ENCODE peak calls at places on chromosomes 2 and 18, in seven cellular contexts. P is HFF-Myc, Y is osteoblast, R is neural progenitor cell, A is iPS DF 6.9, G is SK-N-SH, E is fibroblast of the aortic adventitia. I is an unnamed sample.

GRCh38 chr2:2887772-2888387 is 489.7 kb downstream of the EIPR1 start:
- DNase-seq in P (no peak), Y (no peak), R (no peak), A (no peak), G (no peak), E (no peak), I (no peak)

GRCh38 chr18:44763327-44763726 is 82.6 kb downstream of the SETBP1 start:
- DNase-seq in P (no peak), Y (no peak), R (no peak), A (no peak), G (no peak), E (no peak), I (no peak)

GRCh38 chr18:56929861-56930260 is 217.0 kb upstream of the BOD1L2 start:
- DNase-seq in P (no peak), Y (no peak), R (no peak), A (no peak), G (peak; percentile 37), E (no peak), I (no peak)

GRCh38 chr2:16773080-16773713 is 107.6 kb upstream of the CYRIA start:
- DNase-seq in P (no peak), Y (peak; percentile 34), R (peak; percentile 79), A (peak; percentile 39), G (peak; percentile 67), E (peak; percentile 43), I (no peak)

GRCh38 chr2:122520212-122520611 is 764.8 kb downstream of the TSN start:
- DNase-seq in P (no peak), Y (no peak), R (no peak), A (no peak), G (no peak), E (no peak), I (no peak)

GRCh38 chr2:109162999-109163398 is 34.0 kb downstream of the SH3RF3 start:
- DNase-seq in P (no peak), Y (peak; percentile 86), R (no peak), A (no peak), G (no peak), E (peak; percentile 68), I (no peak)

GRCh38 chr2:17590342-17590911 is 49.9 kb downstream of the VSNL1 start:
- DNase-seq in P (no peak), Y (no peak), R (no peak), A (no peak), G (no peak), E (no peak), I (no peak)

GRCh38 chr18:50013363-50014138 is 181.4 kb downstream of the MYO5B start:
- DNase-seq in P (no peak), Y (no peak), R (no peak), A (no peak), G (no peak), E (no peak), I (no peak)

GRCh38 chr2:12549641-12550040 is 167.1 kb upstream of the TRIB2 start:
- DNase-seq in P (no peak), Y (peak; percentile 91), R (no peak), A (no peak), G (no peak), E (peak; percentile 48), I (no peak)

GRCh38 chr2:112629823-112630222 is 15.9 kb upstream of the SLC20A1 start:
- DNase-seq in P (no peak), Y (no peak), R (no peak), A (no peak), G (no peak), E (no peak), I (no peak)

GRCh38 chr2:68336192-68336591 is 16.4 kb upstream of the CNRIP1 start:
- DNase-seq in P (peak; percentile 52), Y (no peak), R (no peak), A (no peak), G (no peak), E (peak; percentile 61), I (no peak)

GRCh38 chr2:54789878-54790277 is 66.4 kb downstream of the EML6 start:
- DNase-seq in P (no peak), Y (no peak), R (no peak), A (no peak), G (no peak), E (no peak), I (no peak)

GRCh38 chr2:165312999-165313398 is 73.8 kb downstream of the SCN2A start:
- DNase-seq in P (no peak), Y (no peak), R (no peak), A (no peak), G (no peak), E (no peak), I (no peak)

GRCh38 chr2:106108351-106108750 is 85.8 kb downstream of the UXS1 start:
- DNase-seq in P (no peak), Y (no peak), R (peak; percentile 10), A (no peak), G (peak; percentile 54), E (peak; percentile 51), I (no peak)

GRCh38 chr18:41966943-41967342 is 11.9 kb downstream of the PIK3C3 start:
- DNase-seq in P (no peak), Y (no peak), R (no peak), A (no peak), G (no peak), E (no peak), I (no peak)

GRCh38 chr2:208072250-208072892 is 47.0 kb upstream of the PLEKHM3 start:
- DNase-seq in P (peak; percentile 56), Y (peak; percentile 87), R (peak; percentile 78), A (peak; percentile 82), G (peak; percentile 71), E (peak; percentile 83), I (no peak)

GRCh38 chr18:58195278-58195721 is 151.3 kb downstream of the NEDD4L start:
- DNase-seq in P (no peak), Y (no peak), R (peak; percentile 41), A (no peak), G (no peak), E (no peak), I (peak; percentile 53)

GRCh38 chr2:112024246-112024645 is 30.8 kb upstream of the TMEM87B start:
- DNase-seq in P (no peak), Y (peak; percentile 65), R (no peak), A (no peak), G (no peak), E (no peak), I (no peak)

GRCh38 chr18:2570772-2571199 is 519 bp downstream of the METTL4 start:
- DNase-seq in P (peak; percentile 24), Y (peak; percentile 74), R (peak; percentile 84), A (no peak), G (peak; percentile 77), E (peak; percentile 72), I (no peak)

GRCh38 chr2:127414855-127415592 is 3.2 kb upstream of the PROC start:
- DNase-seq in P (no peak), Y (no peak), R (no peak), A (no peak), G (no peak), E (no peak), I (no peak)
- H3K4me3 ChIP-seq in P (no peak overlapping the region), Y (no peak overlapping the region), R (peak overlapping the region; percentile 44), A (no peak overlapping the region), G (no peak overlapping the region), E (no peak overlapping the region), I (no peak overlapping the region)

GRCh38 chr18:45836242-45837215 is 11.1 kb downstream of the SIGLEC15 start:
- DNase-seq in P (no peak), Y (no peak), R (peak; percentile 33), A (no peak), G (no peak), E (no peak), I (no peak)

GRCh38 chr18:45839415-45840395 is 14.2 kb downstream of the SIGLEC15 start:
- DNase-seq in P (peak; percentile 54), Y (peak; percentile 96), R (peak; percentile 50), A (no peak), G (peak; percentile 59), E (peak; percentile 81), I (no peak)

GRCh38 chr18:45838302-45839070 is 13.0 kb downstream of the SIGLEC15 start:
- DNase-seq in P (no peak), Y (no peak), R (no peak), A (no peak), G (peak; percentile 70), E (no peak), I (peak; percentile 88)

GRCh38 chr18:45835057-45835634 is 9.7 kb downstream of the SIGLEC15 start:
- DNase-seq in P (no peak), Y (no peak), R (no peak), A (no peak), G (no peak), E (no peak), I (no peak)

GRCh38 chr18:45837283-45838070 is 12.0 kb downstream of the SIGLEC15 start:
- DNase-seq in P (no peak), Y (no peak), R (peak; percentile 88), A (no peak), G (peak; percentile 82), E (no peak), I (peak; percentile 50)
- H3K4me3 ChIP-seq in P (no peak overlapping the region), Y (peak overlapping the region; percentile 27), R (peak overlapping the region; percentile 42), A (peak overlapping the region; percentile 42), G (peak overlapping the region; percentile 26), E (no peak overlapping the region), I (peak overlapping the region; percentile 46)

DNA sequence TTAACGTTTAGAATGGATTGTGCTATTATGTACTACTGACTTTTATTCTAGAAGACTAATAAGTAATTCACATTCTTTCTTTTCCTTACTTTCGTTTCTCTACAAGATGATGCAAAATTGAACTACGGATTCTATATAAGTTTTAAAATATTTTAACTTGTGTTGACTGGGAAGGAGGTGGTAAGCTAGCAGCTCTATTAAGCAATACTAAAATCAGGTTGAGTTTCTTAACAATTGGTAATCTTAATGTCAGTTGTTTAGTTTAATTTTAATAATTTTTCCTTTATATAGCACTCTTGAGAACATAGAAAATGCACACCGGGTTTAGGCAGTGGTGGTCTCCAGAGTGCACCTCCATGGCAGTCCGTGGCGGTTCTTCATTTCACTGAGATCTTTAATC is 215.2 kb downstream of the MCFD2 start:
- DNase-seq in P (no peak), Y (no peak), R (no peak), A (no peak), G (no peak), E (peak; percentile 29), I (no peak)
- H3K4me3 ChIP-seq in P (peak overlapping the region; percentile 84), Y (peak overlapping the region; percentile 93), R (peak overlapping the region; percentile 84), A (no peak overlapping the region), G (peak overlapping the region; percentile 100), E (peak overlapping the region; percentile 87), I (peak overlapping the region; percentile 68)

GRCh38 chr2:191056218-191056617 is 42.2 kb upstream of the STAT1 start:
- DNase-seq in P (no peak), Y (no peak), R (no peak), A (no peak), G (no peak), E (no peak), I (no peak)

GRCh38 chr2:191061381-191061982 is 47.5 kb upstream of the STAT1 start:
- DNase-seq in P (no peak), Y (no peak), R (no peak), A (no peak), G (no peak), E (no peak), I (no peak)

GRCh38 chr2:191063584-191063983 is 49.6 kb upstream of the STAT1 start:
- DNase-seq in P (no peak), Y (no peak), R (no peak), A (no peak), G (no peak), E (no peak), I (no peak)

GRCh38 chr2:191064590-191064989 is 50.6 kb upstream of the STAT1 start:
- DNase-seq in P (no peak), Y (no peak), R (no peak), A (no peak), G (no peak), E (no peak), I (no peak)

DNA sequence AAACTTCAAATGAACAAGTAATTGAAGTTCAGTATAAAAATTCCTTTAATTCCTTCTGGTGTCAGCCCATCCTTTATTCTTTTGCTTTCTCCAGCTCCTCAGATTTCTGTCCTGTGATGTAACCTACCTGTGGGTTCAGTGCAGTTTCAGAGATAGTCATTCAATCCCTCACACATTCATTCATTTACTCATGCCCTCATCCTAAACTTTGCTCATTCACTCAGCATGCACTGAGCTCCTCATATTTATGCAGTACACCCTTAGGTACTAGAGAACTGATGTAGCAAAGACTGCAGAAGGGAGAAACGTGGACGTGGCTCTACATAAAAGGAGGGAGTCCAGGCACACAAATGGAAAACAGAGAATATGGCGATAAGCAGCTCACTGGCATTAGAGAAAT is 45.3 kb upstream of the STAT1 start:
- DNase-seq in P (no peak), Y (no peak), R (no peak), A (no peak), G (no peak), E (no peak), I (no peak)
- H3K4me3 ChIP-seq in P (no peak overlapping the region), Y (no peak overlapping the region), R (no peak overlapping the region), A (no peak overlapping the region), G (no peak overlapping the region), E (no peak overlapping the region), I (no peak overlapping the region)